ENCODE peak calls at places on chromosomes 5 and 9, in five cellular contexts. One of them, this sample, is unnamed.

GRCh38 chr5:160009591-160009989 is 651 bp downstream of the TTC1 start:
- DNase-seq in stimulated activated naive B cell treated with anti-CD40 and anti-IgM and Interleukin-4, amounts not matched to agents 10 μg/mL and 1 μg/mL and 100 μg/mL, for 72 hours: no peak
- DNase-seq in NCI-H345: no peak
- DNase-seq in activated CD4-positive, CD25-positive, alpha-beta regulatory T cell treated with anti-CD3 and anti-CD28 coated beads, Interleukin-2, amount 50 U/mL, for 72 hours: no peak
- DNase-seq in RWPE1: no peak
- DNase-seq in this sample: no peak

GRCh38 chr5:86716121-86716520 is 98.4 kb downstream of the COX7C start:
- DNase-seq in NCI-H345: peak
- DNase-seq in RWPE1: no peak
- DNase-seq in activated CD4-positive, CD25-positive, alpha-beta regulatory T cell treated with anti-CD3 and anti-CD28 coated beads, Interleukin-2, amount 50 U/mL, for 72 hours: no peak
- DNase-seq in stimulated activated naive B cell treated with anti-CD40 and anti-IgM and Interleukin-4, amounts not matched to agents 10 μg/mL and 1 μg/mL and 100 μg/mL, for 72 hours: no peak
- DNase-seq in this sample: no peak

GRCh38 chr5:114192108-114192507 is 169.8 kb upstream of the KCNN2 start:
- DNase-seq in activated CD4-positive, CD25-positive, alpha-beta regulatory T cell treated with anti-CD3 and anti-CD28 coated beads, Interleukin-2, amount 50 U/mL, for 72 hours: no peak
- DNase-seq in RWPE1: peak
- DNase-seq in NCI-H345: no peak
- DNase-seq in stimulated activated naive B cell treated with anti-CD40 and anti-IgM and Interleukin-4, amounts not matched to agents 10 μg/mL and 1 μg/mL and 100 μg/mL, for 72 hours: no peak
- DNase-seq in this sample: no peak

GRCh38 chr9:129276486-129277260 is 98.6 kb upstream of the IER5L start:
- DNase-seq in NCI-H345: no peak
- DNase-seq in RWPE1: no peak
- DNase-seq in stimulated activated naive B cell treated with anti-CD40 and anti-IgM and Interleukin-4, amounts not matched to agents 10 μg/mL and 1 μg/mL and 100 μg/mL, for 72 hours: no peak
- DNase-seq in activated CD4-positive, CD25-positive, alpha-beta regulatory T cell treated with anti-CD3 and anti-CD28 coated beads, Interleukin-2, amount 50 U/mL, for 72 hours: peak
- DNase-seq in this sample: peak

GRCh38 chr5:132831095-132831860 is 831 bp upstream of the SHROOM1 start:
- DNase-seq in activated CD4-positive, CD25-positive, alpha-beta regulatory T cell treated with anti-CD3 and anti-CD28 coated beads, Interleukin-2, amount 50 U/mL, for 72 hours: no peak
- DNase-seq in stimulated activated naive B cell treated with anti-CD40 and anti-IgM and Interleukin-4, amounts not matched to agents 10 μg/mL and 1 μg/mL and 100 μg/mL, for 72 hours: no peak
- DNase-seq in NCI-H345: no peak
- DNase-seq in RWPE1: no peak
- DNase-seq in this sample: no peak

GRCh38 chr5:107389130-107389553 is 281.6 kb downstream of the EFNA5 start:
- DNase-seq in RWPE1: peak
- DNase-seq in stimulated activated naive B cell treated with anti-CD40 and anti-IgM and Interleukin-4, amounts not matched to agents 10 μg/mL and 1 μg/mL and 100 μg/mL, for 72 hours: peak
- DNase-seq in NCI-H345: no peak
- DNase-seq in activated CD4-positive, CD25-positive, alpha-beta regulatory T cell treated with anti-CD3 and anti-CD28 coated beads, Interleukin-2, amount 50 U/mL, for 72 hours: no peak
- DNase-seq in this sample: no peak

GRCh38 chr5:55732592-55732991 is 5.3 kb upstream of the DDX4 start:
- DNase-seq in stimulated activated naive B cell treated with anti-CD40 and anti-IgM and Interleukin-4, amounts not matched to agents 10 μg/mL and 1 μg/mL and 100 μg/mL, for 72 hours: no peak
- DNase-seq in RWPE1: no peak
- DNase-seq in NCI-H345: no peak
- DNase-seq in activated CD4-positive, CD25-positive, alpha-beta regulatory T cell treated with anti-CD3 and anti-CD28 coated beads, Interleukin-2, amount 50 U/mL, for 72 hours: no peak
- DNase-seq in this sample: no peak

GRCh38 chr5:157189223-157189622 is 8.6 kb downstream of the ITK start:
- DNase-seq in NCI-H345: no peak
- DNase-seq in RWPE1: no peak
- DNase-seq in stimulated activated naive B cell treated with anti-CD40 and anti-IgM and Interleukin-4, amounts not matched to agents 10 μg/mL and 1 μg/mL and 100 μg/mL, for 72 hours: no peak
- DNase-seq in activated CD4-positive, CD25-positive, alpha-beta regulatory T cell treated with anti-CD3 and anti-CD28 coated beads, Interleukin-2, amount 50 U/mL, for 72 hours: no peak
- DNase-seq in this sample: no peak

GRCh38 chr9:137453643-137454081 is 5.5 kb downstream of the NSMF start:
- DNase-seq in stimulated activated naive B cell treated with anti-CD40 and anti-IgM and Interleukin-4, amounts not matched to agents 10 μg/mL and 1 μg/mL and 100 μg/mL, for 72 hours: peak
- DNase-seq in activated CD4-positive, CD25-positive, alpha-beta regulatory T cell treated with anti-CD3 and anti-CD28 coated beads, Interleukin-2, amount 50 U/mL, for 72 hours: peak
- DNase-seq in NCI-H345: no peak
- DNase-seq in RWPE1: peak
- DNase-seq in this sample: peak

GRCh38 chr5:41683181-41683580 is 172.8 kb upstream of the PLCXD3 start:
- DNase-seq in activated CD4-positive, CD25-positive, alpha-beta regulatory T cell treated with anti-CD3 and anti-CD28 coated beads, Interleukin-2, amount 50 U/mL, for 72 hours: no peak
- DNase-seq in stimulated activated naive B cell treated with anti-CD40 and anti-IgM and Interleukin-4, amounts not matched to agents 10 μg/mL and 1 μg/mL and 100 μg/mL, for 72 hours: no peak
- DNase-seq in NCI-H345: no peak
- DNase-seq in RWPE1: no peak
- DNase-seq in this sample: no peak

GRCh38 chr5:33721491-33722245 is 170.1 kb downstream of the ADAMTS12 start:
- DNase-seq in stimulated activated naive B cell treated with anti-CD40 and anti-IgM and Interleukin-4, amounts not matched to agents 10 μg/mL and 1 μg/mL and 100 μg/mL, for 72 hours: no peak
- DNase-seq in NCI-H345: no peak
- DNase-seq in RWPE1: no peak
- DNase-seq in activated CD4-positive, CD25-positive, alpha-beta regulatory T cell treated with anti-CD3 and anti-CD28 coated beads, Interleukin-2, amount 50 U/mL, for 72 hours: no peak
- DNase-seq in this sample: no peak

GRCh38 chr5:150626853-150627276 is 13.6 kb upstream of the SYNPO start:
- DNase-seq in RWPE1: no peak
- DNase-seq in activated CD4-positive, CD25-positive, alpha-beta regulatory T cell treated with anti-CD3 and anti-CD28 coated beads, Interleukin-2, amount 50 U/mL, for 72 hours: no peak
- DNase-seq in stimulated activated naive B cell treated with anti-CD40 and anti-IgM and Interleukin-4, amounts not matched to agents 10 μg/mL and 1 μg/mL and 100 μg/mL, for 72 hours: peak
- DNase-seq in NCI-H345: no peak
- DNase-seq in this sample: no peak

GRCh38 chr9:79974806-79975422 is 403.1 kb downstream of the TLE4 start:
- DNase-seq in activated CD4-positive, CD25-positive, alpha-beta regulatory T cell treated with anti-CD3 and anti-CD28 coated beads, Interleukin-2, amount 50 U/mL, for 72 hours: no peak
- DNase-seq in NCI-H345: no peak
- DNase-seq in stimulated activated naive B cell treated with anti-CD40 and anti-IgM and Interleukin-4, amounts not matched to agents 10 μg/mL and 1 μg/mL and 100 μg/mL, for 72 hours: no peak
- DNase-seq in RWPE1: no peak
- DNase-seq in this sample: no peak

GRCh38 chr9:112754578-112754977 is 4.0 kb downstream of the SNX30 start:
- DNase-seq in activated CD4-positive, CD25-positive, alpha-beta regulatory T cell treated with anti-CD3 and anti-CD28 coated beads, Interleukin-2, amount 50 U/mL, for 72 hours: no peak
- DNase-seq in stimulated activated naive B cell treated with anti-CD40 and anti-IgM and Interleukin-4, amounts not matched to agents 10 μg/mL and 1 μg/mL and 100 μg/mL, for 72 hours: no peak
- DNase-seq in NCI-H345: no peak
- DNase-seq in RWPE1: peak
- DNase-seq in this sample: no peak

This sample was measured in activated B cell treated with CpG ODN at 0.5 μM for 24 hours.